ENCODE peak calls at places on chromosomes 5 and 9, in eight cellular contexts. T is stimulated activated CD4-positive, alpha-beta T cell treated with anti-CD3 and anti-CD28 coated beads, Interleukin-1b, Interleukin-23, amount 100 ng/mL, for 24 hours; P is CD8-positive, alpha-beta T cell; N is EL; W is iris pigment epithelial cell; I is mesothelial cell of epicardium; J is pons; H is NCI-H1436. S is an unnamed sample.

GRCh38 chr9:114313186-114313585 is 9.7 kb upstream of the ORM1 start:
- DNase-seq in T (no peak), P (no peak), N (no peak), W (peak; percentile 8), I (no peak), J (no peak), H (no peak), S (no peak)

GRCh38 chr5:115243412-115243811 is 19.3 kb downstream of the PGGT1B start:
- DNase-seq in T (no peak), P (no peak), N (peak; percentile 10), W (peak; percentile 63), I (no peak), J (no peak), H (no peak), S (no peak)

GRCh38 chr9:105191508-105192118 is 52.8 kb upstream of the SLC44A1 start:
- DNase-seq in T (no peak), P (no peak), N (no peak), W (peak; percentile 45), I (no peak), J (peak; percentile 21), H (no peak), S (peak; percentile 19)

GRCh38 chr9:93574900-93575705 is 1.3 kb upstream of the PHF2 start:
- DNase-seq in T (no peak), P (peak; percentile 8), N (peak; percentile 13), W (no peak), I (no peak), J (no peak), H (no peak), S (no peak)

GRCh38 chr9:111559000-111559610 is 34.1 kb downstream of the ZNF483 start:
- DNase-seq in T (no peak), P (no peak), N (peak; percentile 58), W (peak; percentile 77), I (no peak), J (no peak), H (no peak), S (no peak)

GRCh38 chr9:93821307-93821703 is 133.8 kb downstream of the BARX1 start:
- DNase-seq in T (no peak), P (no peak), N (no peak), W (no peak), I (no peak), J (no peak), H (no peak), S (no peak)

GRCh38 chr5:148796931-148797330 is 29.5 kb upstream of the ADRB2 start:
- DNase-seq in T (no peak), P (no peak), N (no peak), W (no peak), I (no peak), J (no peak), H (no peak), S (no peak)

GRCh38 chr9:136210276-136210675 is 5.3 kb upstream of the LHX3 start:
- DNase-seq in T (no peak), P (no peak), N (no peak), W (no peak), I (no peak), J (no peak), H (no peak), S (no peak)

GRCh38 chr9:34992376-34992951 is 2.9 kb downstream of the DNAJB5 start:
- DNase-seq in T (no peak), P (peak; percentile 23), N (peak; percentile 93), W (peak; percentile 87), I (no peak), J (no peak), H (no peak), S (no peak)

GRCh38 chr5:51495672-51496071 is 112.4 kb downstream of the ISL1 start:
- DNase-seq in T (no peak), P (no peak), N (peak; percentile 86), W (peak; percentile 43), I (no peak), J (no peak), H (no peak), S (no peak)

GRCh38 chr5:179120421-179120861 is 60.3 kb downstream of the ZNF354C start:
- DNase-seq in T (no peak), P (no peak), N (no peak), W (no peak), I (peak; percentile 32), J (no peak), H (no peak), S (no peak)

S was measured in HT-29.